ENCODE peak calls at places on chromosomes 2 and 18, in four cellular contexts. X, S, E and V are unnamed samples.
A peak's percentile ranks its signal among the peaks of the same experiment; 100 is the strongest.

GRCh38 chr2:62304429-62305417 is 108.8 kb downstream of the B3GNT2 start:
- DNase-seq in S (no peak), E (peak; percentile 86), X (peak; percentile 86), V (peak; percentile 58)

GRCh38 chr2:176552456-176553135 is 283.4 kb downstream of the MTX2 start:
- DNase-seq in X (no peak), E (no peak), S (no peak), V (no peak)

GRCh38 chr2:17539596-17539992 is 902 bp upstream of the VSNL1 start:
- DNase-seq in S (peak; percentile 85), X (peak; percentile 24), E (peak; percentile 79), V (no peak)

GRCh38 chr2:207157162-207157481 is 8.6 kb downstream of the KLF7 start:
- DNase-seq in X (no peak), E (no peak), S (no peak), V (no peak)

GRCh38 chr2:220000080-220000479 is 372.6 kb downstream of the SLC4A3 start:
- DNase-seq in X (no peak), S (no peak), E (no peak), V (no peak)

GRCh38 chr2:205556357-205556756 is 125.9 kb upstream of the NRP2 start:
- DNase-seq in X (no peak), E (no peak), S (no peak), V (no peak)

GRCh38 chr2:8478133-8478793 is 203.6 kb upstream of the ID2 start:
- DNase-seq in S (no peak), X (peak; percentile 21), E (no peak), V (no peak)

GRCh38 chr18:5543036-5543671 is 643 bp downstream of the EPB41L3 start:
- DNase-seq in S (peak; percentile 45), E (no peak), X (no peak), V (no peak)

GRCh38 chr2:26710174-26710573 is 17.7 kb downstream of the KCNK3 start:
- DNase-seq in E (no peak), S (no peak), X (no peak), V (no peak)

GRCh38 chr2:54635554-54636152 is 87.8 kb upstream of the EML6 start:
- DNase-seq in S (no peak), X (no peak), E (no peak), V (no peak)

GRCh38 chr2:16662440-16662839 is 3.2 kb downstream of the CYRIA start:
- DNase-seq in S (no peak), X (peak; percentile 55), E (peak; percentile 35), V (no peak)

GRCh38 chr2:134375935-134376334 is 122.1 kb downstream of the MGAT5 start:
- DNase-seq in S (peak; percentile 86), E (peak; percentile 43), X (no peak), V (no peak)